ENCODE peak calls at places on chromosome 15, in seven cellular contexts. One of them, this sample, is unnamed.

GRCh38 chr15:75842722-75843617 is at the start of gene UBE2Q2:
- DNase-seq in psoas muscle: peak
- DNase-seq in heart left ventricle: peak
- DNase-seq in WTC11: peak
- DNase-seq in endothelial cell of umbilical vein: peak
- DNase-seq in GM20000: peak
- DNase-seq in left ventricle myocardium inferior: peak
- DNase-seq in this sample: peak

GRCh38 chr15:39685999-39686613 is 96.5 kb downstream of the FSIP1 start:
- DNase-seq in left ventricle myocardium inferior: no peak
- DNase-seq in endothelial cell of umbilical vein: peak
- DNase-seq in GM20000: peak
- DNase-seq in WTC11: peak
- DNase-seq in heart left ventricle: peak
- DNase-seq in psoas muscle: no peak
- DNase-seq in this sample: peak

GRCh38 chr15:89377042-89377841 is 42.6 kb upstream of the POLG start:
- DNase-seq in endothelial cell of umbilical vein: no peak
- DNase-seq in psoas muscle: no peak
- DNase-seq in WTC11: no peak
- DNase-seq in heart left ventricle: no peak
- DNase-seq in GM20000: no peak
- DNase-seq in left ventricle myocardium inferior: no peak
- DNase-seq in this sample: no peak

GRCh38 chr15:25172691-25173090 is 217.9 kb downstream of the SNRPN start:
- DNase-seq in left ventricle myocardium inferior: no peak
- DNase-seq in WTC11: no peak
- DNase-seq in psoas muscle: no peak
- DNase-seq in endothelial cell of umbilical vein: no peak
- DNase-seq in GM20000: no peak
- DNase-seq in heart left ventricle: no peak
- DNase-seq in this sample: no peak

GRCh38 chr15:85339976-85340665 is 40.3 kb upstream of the AKAP13 start:
- DNase-seq in psoas muscle: no peak
- DNase-seq in WTC11: no peak
- DNase-seq in left ventricle myocardium inferior: no peak
- DNase-seq in GM20000: no peak
- DNase-seq in endothelial cell of umbilical vein: peak
- DNase-seq in heart left ventricle: no peak
- DNase-seq in this sample: no peak

GRCh38 chr15:31364301-31365031 is 37.8 kb downstream of the KLF13 start:
- DNase-seq in left ventricle myocardium inferior: peak
- DNase-seq in WTC11: no peak
- DNase-seq in heart left ventricle: no peak
- DNase-seq in GM20000: no peak
- DNase-seq in endothelial cell of umbilical vein: no peak
- DNase-seq in psoas muscle: no peak
- DNase-seq in this sample: no peak

GRCh38 chr15:51878446-51879386 is 49.3 kb downstream of the TMOD3 start:
- DNase-seq in heart left ventricle: no peak
- DNase-seq in left ventricle myocardium inferior: no peak
- DNase-seq in WTC11: no peak
- DNase-seq in GM20000: no peak
- DNase-seq in endothelial cell of umbilical vein: peak
- DNase-seq in psoas muscle: no peak
- DNase-seq in this sample: no peak

GRCh38 chr15:34456658-34457057 is 19.1 kb upstream of the GOLGA8A start:
- DNase-seq in WTC11: no peak
- DNase-seq in GM20000: no peak
- DNase-seq in left ventricle myocardium inferior: no peak
- DNase-seq in heart left ventricle: no peak
- DNase-seq in psoas muscle: no peak
- DNase-seq in endothelial cell of umbilical vein: no peak
- DNase-seq in this sample: no peak

GRCh38 chr15:63915888-63916731 is 82.4 kb upstream of the HERC1 start:
- DNase-seq in left ventricle myocardium inferior: no peak
- DNase-seq in endothelial cell of umbilical vein: peak
- DNase-seq in psoas muscle: no peak
- DNase-seq in GM20000: no peak
- DNase-seq in WTC11: peak
- DNase-seq in heart left ventricle: no peak
- DNase-seq in this sample: peak
- TF ChIP-seq CTCF in left ventricle myocardium inferior: peak
- TF ChIP-seq CTCF in endothelial cell of umbilical vein: peak
- TF ChIP-seq CTCF in psoas muscle: peak
- TF ChIP-seq CTCF in GM20000: no peak
- TF ChIP-seq CTCF in WTC11: no peak
- TF ChIP-seq CTCF in heart left ventricle: no peak
- TF ChIP-seq CTCF in this sample: no peak

GRCh38 chr15:61831505-61831921 is 228.7 kb downstream of the VPS13C start:
- DNase-seq in psoas muscle: no peak
- DNase-seq in endothelial cell of umbilical vein: no peak
- DNase-seq in WTC11: no peak
- DNase-seq in left ventricle myocardium inferior: no peak
- DNase-seq in GM20000: no peak
- DNase-seq in heart left ventricle: no peak
- DNase-seq in this sample: no peak

GRCh38 chr15:61835029-61835428 is 225.2 kb downstream of the VPS13C start:
- DNase-seq in endothelial cell of umbilical vein: no peak
- DNase-seq in heart left ventricle: no peak
- DNase-seq in psoas muscle: no peak
- DNase-seq in GM20000: no peak
- DNase-seq in left ventricle myocardium inferior: no peak
- DNase-seq in WTC11: no peak
- DNase-seq in this sample: no peak

GRCh38 chr15:61832223-61832622 is 228.0 kb downstream of the VPS13C start:
- DNase-seq in endothelial cell of umbilical vein: no peak
- DNase-seq in heart left ventricle: no peak
- DNase-seq in psoas muscle: no peak
- DNase-seq in left ventricle myocardium inferior: no peak
- DNase-seq in GM20000: no peak
- DNase-seq in WTC11: no peak
- DNase-seq in this sample: no peak

GRCh38 chr15:61835476-61836106 is 224.7 kb downstream of the VPS13C start:
- DNase-seq in endothelial cell of umbilical vein: peak
- DNase-seq in GM20000: peak
- DNase-seq in psoas muscle: peak
- DNase-seq in heart left ventricle: peak
- DNase-seq in WTC11: peak
- DNase-seq in left ventricle myocardium inferior: peak
- DNase-seq in this sample: peak

GRCh38 chr15:61834076-61834697 is 226.1 kb downstream of the VPS13C start:
- DNase-seq in endothelial cell of umbilical vein: peak
- DNase-seq in heart left ventricle: peak
- DNase-seq in GM20000: peak
- DNase-seq in psoas muscle: peak
- DNase-seq in WTC11: peak
- DNase-seq in left ventricle myocardium inferior: peak
- DNase-seq in this sample: peak
- TF ChIP-seq CTCF in endothelial cell of umbilical vein: peak
- TF ChIP-seq CTCF in heart left ventricle: peak
- TF ChIP-seq CTCF in GM20000: peak
- TF ChIP-seq CTCF in psoas muscle: peak
- TF ChIP-seq CTCF in WTC11: peak
- TF ChIP-seq CTCF in left ventricle myocardium inferior: peak
- TF ChIP-seq CTCF in this sample: peak

GRCh38 chr15:79376383-79376782 is 55.8 kb upstream of the MINAR1 start:
- DNase-seq in left ventricle myocardium inferior: no peak
- DNase-seq in psoas muscle: no peak
- DNase-seq in endothelial cell of umbilical vein: no peak
- DNase-seq in heart left ventricle: no peak
- DNase-seq in WTC11: no peak
- DNase-seq in GM20000: no peak
- DNase-seq in this sample: no peak

GRCh38 chr15:79372428-79372827 is 59.7 kb upstream of the MINAR1 start:
- DNase-seq in psoas muscle: no peak
- DNase-seq in endothelial cell of umbilical vein: no peak
- DNase-seq in WTC11: no peak
- DNase-seq in heart left ventricle: no peak
- DNase-seq in left ventricle myocardium inferior: no peak
- DNase-seq in GM20000: no peak
- DNase-seq in this sample: no peak

GRCh38 chr15:79371581-79371980 is 60.6 kb upstream of the MINAR1 start:
- DNase-seq in WTC11: no peak
- DNase-seq in GM20000: no peak
- DNase-seq in heart left ventricle: no peak
- DNase-seq in psoas muscle: no peak
- DNase-seq in endothelial cell of umbilical vein: no peak
- DNase-seq in left ventricle myocardium inferior: no peak
- DNase-seq in this sample: no peak

GRCh38 chr15:79373068-79373467 is 59.1 kb upstream of the MINAR1 start:
- DNase-seq in heart left ventricle: no peak
- DNase-seq in GM20000: no peak
- DNase-seq in psoas muscle: no peak
- DNase-seq in endothelial cell of umbilical vein: no peak
- DNase-seq in left ventricle myocardium inferior: no peak
- DNase-seq in WTC11: no peak
- DNase-seq in this sample: no peak

DNA sequence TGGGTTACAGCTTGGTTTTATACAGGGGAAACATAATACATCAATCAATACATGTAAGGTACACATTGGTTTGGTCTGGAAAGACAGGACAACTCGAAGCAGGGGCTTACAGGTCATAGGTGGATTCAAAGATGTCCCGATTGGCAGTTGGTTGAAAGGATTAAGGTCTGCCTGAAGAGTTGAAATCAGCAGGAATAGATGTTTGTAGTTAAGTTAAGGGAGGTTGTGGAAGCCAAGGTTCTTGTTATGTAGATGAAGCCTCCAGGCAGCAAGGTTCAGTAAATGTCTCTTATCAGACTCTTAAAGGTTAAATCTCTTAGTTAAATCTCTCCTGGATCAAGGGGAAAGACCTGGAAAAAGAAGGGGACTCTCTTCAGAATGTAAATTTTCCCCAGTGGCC is 58.4 kb upstream of the MINAR1 start:
- DNase-seq in endothelial cell of umbilical vein: no peak
- DNase-seq in left ventricle myocardium inferior: no peak
- DNase-seq in GM20000: no peak
- DNase-seq in WTC11: no peak
- DNase-seq in heart left ventricle: no peak
- DNase-seq in psoas muscle: no peak
- DNase-seq in this sample: no peak
- TF ChIP-seq CTCF in endothelial cell of umbilical vein: no peak
- TF ChIP-seq CTCF in left ventricle myocardium inferior: no peak
- TF ChIP-seq CTCF in GM20000: no peak
- TF ChIP-seq CTCF in WTC11: no peak
- TF ChIP-seq CTCF in heart left ventricle: no peak
- TF ChIP-seq CTCF in psoas muscle: no peak
- TF ChIP-seq CTCF in this sample: no peak

GRCh38 chr15:57751177-57751800 is 44.8 kb downstream of the POLR2M start:
- DNase-seq in endothelial cell of umbilical vein: peak
- DNase-seq in GM20000: peak
- DNase-seq in WTC11: no peak
- DNase-seq in psoas muscle: no peak
- DNase-seq in heart left ventricle: no peak
- DNase-seq in left ventricle myocardium inferior: no peak
- DNase-seq in this sample: no peak
- TF ChIP-seq CTCF in endothelial cell of umbilical vein: peak
- TF ChIP-seq CTCF in GM20000: no peak
- TF ChIP-seq CTCF in WTC11: no peak
- TF ChIP-seq CTCF in psoas muscle: peak
- TF ChIP-seq CTCF in heart left ventricle: peak
- TF ChIP-seq CTCF in left ventricle myocardium inferior: peak
- TF ChIP-seq CTCF in this sample: no peak

DNA sequence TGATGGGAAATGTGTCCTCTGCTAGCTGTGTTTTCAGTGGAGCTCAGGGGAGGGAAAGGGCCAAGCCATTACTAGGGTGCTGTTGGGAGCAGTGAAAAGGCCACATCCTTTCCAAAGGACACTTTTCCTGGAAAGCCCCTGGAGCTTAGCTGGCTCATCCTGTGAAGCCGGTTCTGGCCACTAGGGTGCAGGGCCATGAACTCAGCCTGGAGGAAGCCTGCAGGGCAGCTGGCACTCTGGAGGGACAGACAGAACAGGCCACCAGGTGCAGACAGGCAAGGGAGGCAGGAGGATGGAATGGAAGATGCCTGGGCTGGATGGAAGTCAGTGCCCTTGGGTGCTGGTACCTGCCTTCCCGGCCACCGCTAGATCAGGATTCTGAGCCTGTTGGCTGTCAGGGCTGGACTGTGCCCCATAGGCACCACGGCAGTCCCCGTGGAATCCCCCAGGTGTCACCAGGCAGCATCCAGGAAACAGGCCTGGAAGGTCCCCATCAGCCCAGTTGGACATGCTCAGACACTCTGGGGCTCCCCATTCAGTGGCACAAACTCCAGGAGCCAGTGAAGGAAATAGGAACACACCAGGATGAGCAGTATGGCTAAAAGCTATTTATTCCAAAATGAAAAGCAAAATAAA is 76.2 kb upstream of the C2CD4B start:
- DNase-seq in GM20000: no peak
- DNase-seq in heart left ventricle: no peak
- DNase-seq in endothelial cell of umbilical vein: peak
- DNase-seq in psoas muscle: no peak
- DNase-seq in left ventricle myocardium inferior: no peak
- DNase-seq in WTC11: peak
- DNase-seq in this sample: peak
- TF ChIP-seq CTCF in GM20000: no peak
- TF ChIP-seq CTCF in heart left ventricle: peak
- TF ChIP-seq CTCF in endothelial cell of umbilical vein: peak
- TF ChIP-seq CTCF in psoas muscle: no peak
- TF ChIP-seq CTCF in left ventricle myocardium inferior: peak
- TF ChIP-seq CTCF in WTC11: peak
- TF ChIP-seq CTCF in this sample: peak

GRCh38 chr15:58438956-58439355 is 7.2 kb downstream of the LIPC start:
- DNase-seq in heart left ventricle: peak
- DNase-seq in WTC11: no peak
- DNase-seq in GM20000: peak
- DNase-seq in psoas muscle: no peak
- DNase-seq in left ventricle myocardium inferior: peak
- DNase-seq in endothelial cell of umbilical vein: peak
- DNase-seq in this sample: peak
- TF ChIP-seq CTCF in heart left ventricle: peak
- TF ChIP-seq CTCF in WTC11: peak
- TF ChIP-seq CTCF in GM20000: no peak
- TF ChIP-seq CTCF in psoas muscle: peak
- TF ChIP-seq CTCF in left ventricle myocardium inferior: peak
- TF ChIP-seq CTCF in endothelial cell of umbilical vein: peak
- TF ChIP-seq CTCF in this sample: peak

DNA sequence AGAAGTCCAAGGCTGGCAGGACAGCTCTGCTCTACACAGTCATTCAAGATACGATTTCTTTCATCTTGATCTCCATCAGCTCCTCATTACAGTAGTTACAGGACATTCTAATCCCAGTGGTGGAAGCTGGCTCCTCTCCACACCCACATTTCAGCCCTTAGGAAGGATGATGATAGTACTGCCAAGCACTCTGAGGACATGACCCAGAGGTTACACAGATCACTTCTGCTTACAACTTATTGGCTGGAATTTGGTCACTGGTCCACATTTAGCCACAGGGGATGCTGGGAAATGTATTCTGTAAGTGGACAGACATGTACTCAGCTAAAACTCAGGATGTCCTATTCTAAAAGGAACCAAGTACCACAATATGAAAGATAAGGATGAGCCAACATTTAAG is 77.1 kb downstream of the IQCH start:
- DNase-seq in left ventricle myocardium inferior: peak
- DNase-seq in WTC11: no peak
- DNase-seq in GM20000: no peak
- DNase-seq in psoas muscle: no peak
- DNase-seq in heart left ventricle: peak
- DNase-seq in endothelial cell of umbilical vein: no peak
- DNase-seq in this sample: no peak
- TF ChIP-seq CTCF in left ventricle myocardium inferior: no peak
- TF ChIP-seq CTCF in WTC11: no peak
- TF ChIP-seq CTCF in GM20000: no peak
- TF ChIP-seq CTCF in psoas muscle: no peak
- TF ChIP-seq CTCF in heart left ventricle: no peak
- TF ChIP-seq CTCF in endothelial cell of umbilical vein: no peak
- TF ChIP-seq CTCF in this sample: no peak